ENCODE peak calls at places on chromosomes 11 and 22, in eight cellular contexts. M, I, Q, P, Z, V, L and H are unnamed samples.

GRCh38 chr22:32721328-32722180 is 80.0 kb upstream of the TIMP3 start:
- DNase-seq in M (no peak), I (no peak), Q (no peak), P (no peak), Z (no peak), V (no peak), L (no peak), H (no peak)

GRCh38 chr11:23688835-23689234 is 808.0 kb upstream of the LUZP2 start:
- DNase-seq in M (peak; percentile 2), I (no peak), Q (no peak), P (no peak), Z (no peak), V (no peak), L (peak; percentile 27), H (no peak)

GRCh38 chr11:61111060-61111435 is 8.8 kb downstream of the CD5 start:
- DNase-seq in M (no peak), I (no peak), Q (no peak), P (no peak), Z (no peak), V (peak; percentile 58), L (no peak), H (no peak)

GRCh38 chr11:63099555-63099954 is 44.5 kb downstream of the SLC22A24 start:
- DNase-seq in M (no peak), I (no peak), Q (no peak), P (no peak), Z (no peak), V (no peak), L (no peak), H (no peak)

GRCh38 chr11:70230151-70230839 is 27.2 kb downstream of the FADD start:
- DNase-seq in M (no peak), I (no peak), Q (no peak), P (no peak), Z (no peak), V (no peak), L (peak; percentile 27), H (no peak)

GRCh38 chr11:61963016-61963281 is 4.5 kb downstream of the FTH1 start:
- DNase-seq in M (no peak), I (no peak), Q (peak; percentile 78), P (no peak), Z (no peak), V (peak; percentile 80), L (no peak), H (no peak)

GRCh38 chr22:22219140-22219996 is 25.2 kb upstream of the VPREB1 start:
- DNase-seq in M (no peak), I (no peak), Q (no peak), P (no peak), Z (no peak), V (no peak), L (no peak), H (no peak)

GRCh38 chr11:1150769-1151365 is 6.9 kb upstream of the MUC5AC start:
- DNase-seq in M (peak; percentile 23), I (no peak), Q (no peak), P (no peak), Z (no peak), V (no peak), L (peak; percentile 83), H (peak; percentile 72)

GRCh38 chr11:31825453-31826391 is 14.6 kb upstream of the PAX6 start:
- DNase-seq in M (peak; percentile 56), I (no peak), Q (no peak), P (no peak), Z (no peak), V (no peak), L (no peak), H (no peak)

GRCh38 chr11:132911186-132911585 is 621.1 kb downstream of the OPCML start:
- DNase-seq in M (peak; percentile 88), I (no peak), Q (no peak), P (no peak), Z (no peak), V (no peak), L (peak; percentile 91), H (no peak)

GRCh38 chr11:10388096-10388495 is 67.0 kb upstream of the AMPD3 start:
- DNase-seq in M (no peak), I (no peak), Q (no peak), P (peak; percentile 63), Z (no peak), V (no peak), L (no peak), H (no peak)

GRCh38 chr11:67079065-67079464 is 22.4 kb downstream of the RHOD start:
- DNase-seq in M (no peak), I (no peak), Q (no peak), P (no peak), Z (no peak), V (no peak), L (no peak), H (no peak)

GRCh38 chr11:114317738-114318137 is 21.5 kb downstream of the NNMT start:
- DNase-seq in M (peak; percentile 43), I (peak; percentile 18), Q (peak; percentile 78), P (peak; percentile 52), Z (peak; percentile 77), V (no peak), L (peak; percentile 77), H (no peak)

GRCh38 chr22:35541254-35541748 is 670 bp downstream of the RASD2 start:
- DNase-seq in M (no peak), I (peak; percentile 48), Q (no peak), P (peak; percentile 18), Z (no peak), V (no peak), L (no peak), H (no peak)

GRCh38 chr11:101126551-101127347 is 2.9 kb downstream of the PGR start:
- DNase-seq in M (peak; percentile 3), I (no peak), Q (peak; percentile 69), P (no peak), Z (peak; percentile 26), V (no peak), L (peak; percentile 43), H (no peak)

GRCh38 chr11:75810637-75811383 is 4.2 kb upstream of the UVRAG start:
- DNase-seq in M (no peak), I (no peak), Q (no peak), P (no peak), Z (no peak), V (no peak), L (no peak), H (no peak)

GRCh38 chr22:50691521-50691920 is 18.9 kb downstream of the SHANK3 start:
- DNase-seq in M (peak; percentile 58), I (peak; percentile 46), Q (peak; percentile 50), P (peak; percentile 49), Z (peak; percentile 54), V (no peak), L (peak; percentile 62), H (no peak)

GRCh38 chr11:72229336-72229924 is 4.9 kb downstream of the INPPL1 start:
- DNase-seq in M (no peak), I (no peak), Q (peak; percentile 41), P (no peak), Z (no peak), V (no peak), L (no peak), H (no peak)

DNA sequence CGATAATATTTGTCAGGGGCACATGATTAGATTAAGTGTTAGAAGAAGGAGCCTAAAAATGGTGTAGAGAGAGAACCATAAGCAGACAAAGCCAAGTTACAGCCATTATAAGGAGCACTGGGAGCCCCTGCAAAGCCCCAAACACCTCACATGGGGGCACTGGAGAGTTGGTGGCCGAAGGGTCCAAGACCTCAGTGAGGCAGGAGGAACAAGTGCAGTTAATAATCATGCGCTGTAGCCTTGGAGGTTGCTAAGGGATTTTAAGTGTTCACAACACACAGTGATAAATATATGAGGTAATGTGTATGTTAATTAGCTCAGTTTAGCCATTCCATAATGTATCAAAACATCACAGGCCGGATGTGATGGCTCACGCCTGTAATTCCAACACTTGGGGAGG is 54.4 kb upstream of the JAM3 start:
- DNase-seq in M (no peak), I (peak; percentile 73), Q (no peak), P (no peak), Z (no peak), V (no peak), L (peak; percentile 26), H (no peak)
- TF ChIP-seq CTCF in M (peak; percentile 27), I (peak; percentile 92), Q (no peak), P (peak; percentile 31), Z (no peak), V (no peak), L (peak; percentile 33), H (no peak)

GRCh38 chr11:134223836-134224709 is at the start of the genes NCAPD3 and VPS26B:
- DNase-seq in M (peak; percentile 99), I (peak; percentile 98), Q (peak; percentile 98), P (peak; percentile 99), Z (peak; percentile 97), V (peak; percentile 98), L (peak; percentile 97), H (peak; percentile 87)
- H3K4me1 ChIP-seq in M (peaks cover 12% of the 10 kb centered on the region), I (peaks cover 9% of the 10 kb centered on the region), Q (peaks cover 27% of the 10 kb centered on the region), P (peaks cover 19% of the 10 kb centered on the region), Z (peaks cover 35% of the 10 kb centered on the region), V (peaks cover 60% of the 10 kb centered on the region), L (no peaks in the 10 kb centered on the region), H (peaks cover 26% of the 10 kb centered on the region)

DNA sequence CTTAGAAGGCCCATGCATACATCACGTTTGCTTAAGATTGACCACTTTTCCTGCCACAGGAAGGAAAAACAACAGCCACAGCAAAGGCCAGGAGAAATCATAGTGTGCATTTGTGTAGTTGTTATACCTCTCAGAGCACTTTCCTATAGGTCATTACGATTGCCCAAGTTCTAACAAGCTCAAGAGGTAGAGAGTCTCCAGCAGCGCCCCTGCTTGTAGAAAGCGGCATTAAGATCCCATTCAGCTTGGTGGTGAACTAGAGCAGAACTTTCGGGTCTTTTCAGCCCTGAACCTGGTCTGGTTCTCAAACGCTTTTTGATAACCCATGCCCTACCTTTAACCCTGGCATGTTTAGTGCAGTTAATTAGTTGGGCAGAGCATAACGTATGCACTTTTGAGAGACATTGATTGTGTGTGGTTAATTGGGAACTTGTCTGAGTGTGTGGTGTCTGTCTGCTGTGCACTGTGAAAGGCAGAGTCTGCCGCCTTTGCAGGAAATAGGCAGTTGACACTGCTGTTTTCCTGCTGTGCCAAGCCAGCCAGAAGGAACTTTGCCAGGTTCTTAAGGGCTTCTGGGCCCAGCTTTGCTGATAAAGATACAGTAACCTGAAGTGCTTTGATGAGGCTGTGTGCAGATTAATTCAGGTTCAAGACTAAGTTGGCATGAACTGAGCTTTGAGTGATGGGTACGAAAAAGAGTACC is 109.9 kb upstream of the CLMP start:
- DNase-seq in M (peak; percentile 91), I (no peak), Q (no peak), P (no peak), Z (no peak), V (no peak), L (no peak), H (no peak)
- TF ChIP-seq CTCF in M (peak; percentile 61), I (peak; percentile 22), Q (no peak), P (peak; percentile 27), Z (no peak), V (no peak), L (no peak), H (peak; percentile 24)

GRCh38 chr11:16984229-16984628 is 30.0 kb downstream of the PLEKHA7 start:
- DNase-seq in M (no peak), I (no peak), Q (no peak), P (no peak), Z (no peak), V (no peak), L (no peak), H (no peak)

GRCh38 chr11:16985297-16985696 is 28.9 kb downstream of the PLEKHA7 start:
- DNase-seq in M (no peak), I (no peak), Q (no peak), P (no peak), Z (no peak), V (no peak), L (no peak), H (no peak)

GRCh38 chr11:16981651-16982194 is 32.5 kb downstream of the PLEKHA7 start:
- DNase-seq in M (peak; percentile 4), I (no peak), Q (no peak), P (no peak), Z (no peak), V (peak; percentile 61), L (peak; percentile 86), H (no peak)

GRCh38 chr11:16982256-16982671 is 31.9 kb downstream of the PLEKHA7 start:
- DNase-seq in M (no peak), I (no peak), Q (no peak), P (no peak), Z (peak; percentile 62), V (peak; percentile 50), L (no peak), H (no peak)

GRCh38 chr11:16982809-16983208 is 31.4 kb downstream of the PLEKHA7 start:
- DNase-seq in M (no peak), I (no peak), Q (no peak), P (no peak), Z (no peak), V (no peak), L (no peak), H (no peak)
- H3K4me1 ChIP-seq in M (no peaks in the 10 kb centered on the region), I (no peaks in the 10 kb centered on the region), Q (no peaks in the 10 kb centered on the region), P (peaks cover 20% of the 10 kb centered on the region), Z (peaks cover 56% of the 10 kb centered on the region), V (peaks cover 33% of the 10 kb centered on the region), L (peaks cover 25% of the 10 kb centered on the region), H (peaks cover 38% of the 10 kb centered on the region)